ENCODE peak calls at places on chromosome 10, in six cellular contexts. Y, F, R, J, K and E are unnamed samples.

GRCh38 chr10:89710748-89711147 is 9.4 kb downstream of the KIF20B start:
- DNase-seq in Y (no peak), F (no peak), R (no peak), J (no peak), K (no peak), E (no peak)

GRCh38 chr10:47339759-47340612 is 8.2 kb upstream of the RBP3 start:
- DNase-seq in Y (peak; percentile 8), F (no peak), R (no peak), J (no peak), K (peak; percentile 22), E (no peak)

GRCh38 chr10:77715536-77715935 is 77.9 kb upstream of the KCNMA1 start:
- DNase-seq in Y (no peak), F (no peak), R (no peak), J (no peak), K (no peak), E (no peak)

GRCh38 chr10:52056296-52056695 is 257.8 kb upstream of the DKK1 start:
- DNase-seq in Y (no peak), F (no peak), R (no peak), J (no peak), K (no peak), E (no peak)

GRCh38 chr10:119149723-119150122 is 15.8 kb downstream of the SFXN4 start:
- DNase-seq in Y (no peak), F (no peak), R (no peak), J (no peak), K (peak; percentile 40), E (no peak)

GRCh38 chr10:106147050-106147449 is 1017.5 kb downstream of the SORCS1 start:
- DNase-seq in Y (no peak), F (no peak), R (no peak), J (no peak), K (no peak), E (no peak)

GRCh38 chr10:96306516-96306915 is 2.3 kb downstream of the DNTT start:
- DNase-seq in Y (no peak), F (no peak), R (no peak), J (no peak), K (peak; percentile 85), E (peak; percentile 44)

GRCh38 chr10:86970152-86970886 is 2.0 kb downstream of the ADIRF start:
- DNase-seq in Y (peak; percentile 54), F (peak; percentile 62), R (peak; percentile 91), J (peak; percentile 80), K (peak; percentile 95), E (peak; percentile 86)

GRCh38 chr10:28241766-28242399 is 61.0 kb downstream of the MPP7 start:
- DNase-seq in Y (no peak), F (peak; percentile 68), R (no peak), J (peak; percentile 28), K (no peak), E (no peak)

GRCh38 chr10:103696411-103697145 is 158.8 kb downstream of the SH3PXD2A start:
- DNase-seq in Y (peak; percentile 44), F (peak; percentile 83), R (no peak), J (peak; percentile 84), K (peak; percentile 87), E (peak; percentile 81)

GRCh38 chr10:132487241-132488135 is 50.1 kb upstream of the INPP5A start:
- DNase-seq in Y (no peak), F (no peak), R (no peak), J (no peak), K (peak; percentile 58), E (no peak)

GRCh38 chr10:61609609-61610166 is 53.0 kb upstream of the CABCOCO1 start:
- DNase-seq in Y (no peak), F (no peak), R (no peak), J (no peak), K (no peak), E (no peak)

GRCh38 chr10:133335238-133336122 is 1.2 kb downstream of the CALY start:
- DNase-seq in Y (peak; percentile 48), F (no peak), R (peak; percentile 66), J (no peak), K (no peak), E (peak; percentile 61)

GRCh38 chr10:74786126-74786525 is 40.3 kb upstream of the KAT6B start:
- DNase-seq in Y (no peak), F (no peak), R (no peak), J (no peak), K (no peak), E (no peak)

GRCh38 chr10:14362098-14362497 is 31.4 kb upstream of the FRMD4A start:
- DNase-seq in Y (no peak), F (no peak), R (no peak), J (no peak), K (no peak), E (no peak)

GRCh38 chr10:99579971-99580370 is 40.3 kb downstream of the SLC25A28 start:
- DNase-seq in Y (no peak), F (no peak), R (no peak), J (no peak), K (no peak), E (no peak)

GRCh38 chr10:132929953-132930640 is 12.3 kb downstream of the CFAP46 start:
- DNase-seq in Y (no peak), F (no peak), R (no peak), J (no peak), K (no peak), E (peak; percentile 59)

GRCh38 chr10:75400769-75401568 is 595 bp downstream of the ZNF503 start:
- DNase-seq in Y (peak; percentile 58), F (no peak), R (peak; percentile 51), J (peak; percentile 29), K (peak; percentile 83), E (peak; percentile 68)

GRCh38 chr10:92692697-92693533 is 3.2 kb downstream of the HHEX start:
- DNase-seq in Y (no peak), F (no peak), R (no peak), J (no peak), K (no peak), E (no peak)

GRCh38 chr10:11871470-11871869 is 48.3 kb downstream of the PROSER2 start:
- DNase-seq in Y (no peak), F (no peak), R (no peak), J (no peak), K (peak; percentile 12), E (no peak)

GRCh38 chr10:99370993-99371392 is 41.8 kb downstream of the CNNM1 start:
- DNase-seq in Y (no peak), F (peak; percentile 42), R (no peak), J (peak; percentile 27), K (no peak), E (no peak)

GRCh38 chr10:122504551-122504950 is 43.2 kb downstream of the HTRA1 start:
- DNase-seq in Y (peak; percentile 78), F (no peak), R (peak; percentile 74), J (peak; percentile 21), K (peak; percentile 97), E (peak; percentile 94)

GRCh38 chr10:125259651-125260050 is 99.3 kb upstream of the CTBP2 start:
- DNase-seq in Y (no peak), F (no peak), R (no peak), J (no peak), K (no peak), E (no peak)
- H3K4me3 ChIP-seq in Y (no peak overlapping the region), F (no peak overlapping the region), R (no peak overlapping the region), J (no peak overlapping the region), K (no peak overlapping the region), E (no peak overlapping the region)

GRCh38 chr10:6145979-6146432 is 56.7 kb upstream of the PFKFB3 start:
- DNase-seq in Y (no peak), F (no peak), R (no peak), J (no peak), K (no peak), E (no peak)
- H3K4me3 ChIP-seq in Y (peak overlapping the region; percentile 76), F (peak overlapping the region; percentile 65), R (peak overlapping the region; percentile 59), J (peak overlapping the region; percentile 79), K (peak overlapping the region; percentile 93), E (peak overlapping the region; percentile 97)

GRCh38 chr10:124723826-124724225 is 20.4 kb downstream of the FAM53B start:
- DNase-seq in Y (no peak), F (no peak), R (no peak), J (no peak), K (peak; percentile 28), E (no peak)
- H3K4me3 ChIP-seq in Y (no peak overlapping the region), F (no peak overlapping the region), R (no peak overlapping the region), J (no peak overlapping the region), K (no peak overlapping the region), E (no peak overlapping the region)

DNA sequence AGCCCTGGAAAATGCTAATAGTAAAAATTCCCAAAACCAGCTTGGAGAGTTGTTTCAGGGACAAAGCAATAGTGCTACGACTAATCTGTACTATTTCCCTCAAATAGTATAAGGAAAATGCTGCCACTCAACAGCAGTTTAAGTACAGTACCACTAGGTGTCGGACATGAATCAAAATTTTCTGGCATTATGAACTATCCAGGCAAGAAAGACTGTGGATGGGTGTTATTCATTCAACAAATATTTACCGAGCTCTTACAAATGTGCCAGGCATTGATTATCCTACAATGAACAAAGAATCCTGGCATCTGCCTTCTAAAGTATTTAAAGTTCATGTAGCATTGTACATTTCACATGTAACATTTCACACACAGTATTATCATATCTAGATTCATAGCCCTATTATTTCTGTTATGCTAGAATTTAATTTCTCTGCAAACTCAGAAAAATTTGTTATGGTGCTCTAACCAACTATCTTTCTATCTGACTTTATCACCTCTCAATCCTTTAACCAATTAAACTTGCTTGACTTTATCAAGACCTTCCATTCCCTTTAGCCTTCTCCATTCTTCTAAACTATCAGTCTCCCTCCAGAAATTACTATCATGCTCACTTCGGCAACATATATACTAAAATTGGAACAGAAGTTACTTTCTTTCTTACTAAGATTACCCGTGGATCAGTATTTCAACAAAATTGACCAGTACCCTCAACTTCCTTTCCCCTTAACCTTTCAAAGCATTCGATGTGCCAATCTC is 80.6 kb downstream of the ARHGAP21 start:
- DNase-seq in Y (no peak), F (peak; percentile 71), R (no peak), J (peak; percentile 63), K (no peak), E (no peak)
- H3K4me3 ChIP-seq in Y (no peak overlapping the region), F (no peak overlapping the region), R (no peak overlapping the region), J (no peak overlapping the region), K (no peak overlapping the region), E (no peak overlapping the region)

DNA sequence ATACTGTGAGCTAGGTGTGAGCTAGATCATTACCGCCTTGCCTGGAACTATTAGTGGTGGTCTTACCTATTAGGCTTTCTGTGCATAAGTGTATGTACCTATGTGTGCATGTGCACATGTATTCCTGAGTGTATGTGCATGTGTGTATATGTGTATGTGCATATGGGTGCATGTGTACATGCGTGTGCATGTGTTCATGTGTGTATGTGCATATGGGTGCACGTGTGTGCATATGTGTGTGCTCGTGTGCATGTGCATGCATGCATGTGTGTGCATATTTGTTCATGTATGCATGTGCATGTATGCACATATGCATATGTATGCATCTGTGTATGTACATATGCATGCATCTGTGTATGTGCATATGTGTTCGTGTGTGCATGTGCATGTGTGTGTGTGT is 508.3 kb upstream of the ADARB2 start:
- DNase-seq in Y (no peak), F (no peak), R (no peak), J (no peak), K (no peak), E (no peak)
- H3K4me3 ChIP-seq in Y (no peak overlapping the region), F (no peak overlapping the region), R (no peak overlapping the region), J (no peak overlapping the region), K (no peak overlapping the region), E (no peak overlapping the region)

GRCh38 chr10:48805848-48806247 is 121.2 kb downstream of the WDFY4 start:
- DNase-seq in Y (no peak), F (no peak), R (no peak), J (no peak), K (no peak), E (peak; percentile 54)
- H3K4me3 ChIP-seq in Y (no peak overlapping the region), F (no peak overlapping the region), R (no peak overlapping the region), J (no peak overlapping the region), K (no peak overlapping the region), E (no peak overlapping the region)